ENCODE peak calls at places on chromosomes 3 and 15, in nine cellular contexts. W is GM03348; T is stimulated activated CD4-positive, alpha-beta T cell treated with anti-CD3 and anti-CD28 coated beads, Interleukin-2, amount 100 ng/mL, for 48 hours; Q is neural crest cell; E is activated naive CD4-positive, alpha-beta T cell; V is T-helper 9 cell; Z is CD8-positive, alpha-beta T cell; J is cardiac muscle cell; K is NCI-H1930. R is an unnamed sample.
A peak's percentile ranks its signal among the peaks of the same experiment; 100 is the strongest.

GRCh38 chr15:69758810-69759410 is 306.3 kb downstream of the RPLP1 start:
- DNase-seq in Q (no peak), T (peak; percentile 74), E (peak; percentile 54), V (peak; percentile 76), K (no peak), Z (peak; percentile 96), W (peak; percentile 19), J (no peak), R (peak; percentile 82)

GRCh38 chr3:40690696-40691597 is 166.2 kb downstream of the ZNF621 start:
- DNase-seq in V (no peak), Q (no peak), J (no peak), T (no peak), E (no peak), W (no peak), Z (no peak), K (no peak), R (no peak)

GRCh38 chr3:31423522-31423921 is 109.2 kb upstream of the STT3B start:
- DNase-seq in V (no peak), E (no peak), W (peak; percentile 16), J (peak; percentile 23), Q (no peak), K (no peak), T (no peak), Z (no peak), R (no peak)

GRCh38 chr3:160331127-160331937 is 67.7 kb downstream of the IFT80 start:
- DNase-seq in T (no peak), Z (no peak), V (no peak), Q (no peak), E (no peak), J (no peak), K (no peak), W (peak; percentile 49), R (no peak)

GRCh38 chr3:166743463-166744134 is 636.5 kb downstream of the ZBBX start:
- DNase-seq in V (no peak), Q (no peak), E (no peak), T (no peak), J (peak; percentile 8), K (no peak), Z (no peak), W (no peak), R (no peak)

GRCh38 chr3:196793224-196793623 is 53.6 kb downstream of the PAK2 start:
- DNase-seq in J (no peak), K (no peak), Q (no peak), T (no peak), W (peak; percentile 60), V (no peak), Z (no peak), E (no peak), R (no peak)

GRCh38 chr15:98476559-98476958 is 171.8 kb upstream of the IGF1R start:
- DNase-seq in V (no peak), J (no peak), K (no peak), Q (no peak), Z (no peak), T (no peak), W (no peak), E (no peak), R (no peak)

GRCh38 chr3:56744016-56744415 is 57.7 kb downstream of the ARHGEF3 start:
- DNase-seq in T (no peak), E (no peak), Q (no peak), V (no peak), J (no peak), K (no peak), W (no peak), Z (no peak), R (no peak)

GRCh38 chr3:119145500-119146167 is at the start of gene TEX55:
- DNase-seq in K (peak; percentile 79), Q (no peak), T (no peak), Z (no peak), J (peak; percentile 62), E (no peak), W (peak; percentile 87), V (no peak), R (no peak)

GRCh38 chr3:46006646-46007045 is 11.0 kb upstream of the FYCO1 start:
- DNase-seq in Z (no peak), W (peak; percentile 75), J (no peak), K (no peak), E (no peak), V (no peak), T (no peak), Q (no peak), R (no peak)

GRCh38 chr3:33664195-33664594 is 53.9 kb downstream of the CLASP2 start:
- DNase-seq in Z (no peak), T (no peak), E (no peak), K (no peak), J (no peak), W (peak; percentile 75), Q (no peak), V (no peak), R (no peak)

GRCh38 chr15:29612701-29613100 is 209.6 kb downstream of the TJP1 start:
- DNase-seq in V (no peak), W (no peak), J (no peak), T (no peak), Q (no peak), K (no peak), Z (no peak), E (no peak), R (no peak)

GRCh38 chr3:174270841-174271240 is 588.3 kb upstream of the NAALADL2 start:
- DNase-seq in W (peak; percentile 56), Q (no peak), T (no peak), J (no peak), K (no peak), E (no peak), V (no peak), Z (no peak), R (no peak)

GRCh38 chr15:70863450-70864218 is 9.7 kb upstream of the LARP6 start:
- DNase-seq in T (no peak), V (no peak), E (no peak), Z (no peak), J (no peak), Q (no peak), K (no peak), W (peak; percentile 84), R (no peak)

GRCh38 chr3:139110072-139110830 is 65.6 kb upstream of the PRR23C start:
- DNase-seq in V (no peak), J (no peak), Q (no peak), Z (no peak), T (no peak), W (no peak), E (no peak), K (no peak), R (no peak)

GRCh38 chr3:57637391-57637790 is 40.2 kb upstream of the ARF4 start:
- DNase-seq in J (no peak), E (no peak), Q (no peak), K (no peak), T (no peak), W (no peak), V (no peak), Z (no peak), R (no peak)

GRCh38 chr3:160830792-160831191 is 74.8 kb downstream of the PPM1L start:
- DNase-seq in W (no peak), Q (no peak), T (no peak), Z (no peak), V (no peak), K (no peak), J (peak; percentile 38), E (no peak), R (no peak)

GRCh38 chr15:44029003-44029402 is 166.1 kb downstream of the FRMD5 start:
- DNase-seq in E (no peak), Q (no peak), W (no peak), J (peak; percentile 51), V (no peak), T (no peak), Z (no peak), K (no peak), R (no peak)

GRCh38 chr3:56778904-56779303 is 22.8 kb downstream of the ARHGEF3 start:
- DNase-seq in Z (no peak), V (no peak), Q (no peak), W (no peak), T (no peak), J (no peak), E (no peak), K (no peak), R (no peak)

GRCh38 chr3:100008081-100008698 is 106.1 kb downstream of the FILIP1L start:
- DNase-seq in Z (no peak), T (no peak), W (no peak), J (no peak), V (no peak), K (no peak), Q (no peak), E (no peak), R (no peak)

GRCh38 chr3:171178714-171179113 is 152.2 kb upstream of the SLC2A2 start:
- DNase-seq in E (no peak), V (no peak), K (no peak), W (peak; percentile 27), Q (no peak), T (no peak), J (no peak), Z (no peak), R (no peak)

GRCh38 chr3:49018707-49019006 is 277 bp upstream of the DALRD3 start:
- DNase-seq in Q (no peak), J (no peak), T (no peak), V (no peak), W (no peak), E (no peak), K (no peak), Z (no peak), R (no peak)

GRCh38 chr3:161644871-161645636 is 148.4 kb downstream of the OTOL1 start:
- DNase-seq in E (no peak), K (no peak), W (no peak), V (no peak), Z (no peak), T (no peak), J (no peak), Q (no peak), R (no peak)

R was measured in effector CD4-positive, alpha-beta T cell.